ENCODE peak calls at places on chromosome 18, in four cellular contexts. J, N, D and T are unnamed samples.

GRCh38 chr18:78934003-78934402 is 45.6 kb upstream of the SALL3 start:
- DNase-seq in J (no peak), N (no peak), D (no peak), T (no peak)

GRCh38 chr18:66635342-66635741 is 31.5 kb upstream of the CDH19 start:
- DNase-seq in J (no peak), N (no peak), D (no peak), T (no peak)

GRCh38 chr18:24315170-24315569 is 82.5 kb downstream of the OSBPL1A start:
- DNase-seq in J (no peak), N (no peak), D (peak), T (no peak)

GRCh38 chr18:78799382-78800089 is 180.1 kb upstream of the SALL3 start:
- DNase-seq in J (no peak), N (no peak), D (no peak), T (no peak)

GRCh38 chr18:79947054-79947755 is 4.2 kb downstream of the SLC66A2 start:
- DNase-seq in J (no peak), N (no peak), D (peak), T (no peak)

GRCh38 chr18:21179590-21180220 is 62.3 kb upstream of the GREB1L start:
- DNase-seq in J (peak), N (peak), D (peak), T (no peak)

GRCh38 chr18:52875711-52876110 is 535.7 kb downstream of the DCC start:
- DNase-seq in J (no peak), N (no peak), D (no peak), T (no peak)

GRCh38 chr18:49206717-49207116 is 253.7 kb downstream of the DYM start:
- DNase-seq in J (peak), N (no peak), D (peak), T (no peak)

GRCh38 chr18:49747876-49748275 is 65.5 kb downstream of the ACAA2 start:
- DNase-seq in J (no peak), N (no peak), D (no peak), T (no peak)

GRCh38 chr18:8734496-8734895 is 29.1 kb downstream of the MTCL1 start:
- DNase-seq in J (no peak), N (no peak), D (no peak), T (no peak)

GRCh38 chr18:26703170-26703933 is 155.0 kb upstream of the KCTD1 start:
- DNase-seq in J (peak), N (no peak), D (no peak), T (no peak)

GRCh38 chr18:63817441-63818051 is 42.3 kb downstream of the SERPINB7 start:
- DNase-seq in J (no peak), N (no peak), D (peak), T (no peak)

GRCh38 chr18:25289040-25289631 is 62.8 kb downstream of the ZNF521 start:
- DNase-seq in J (no peak), N (no peak), D (peak), T (no peak)

GRCh38 chr18:22983175-22983574 is 50.0 kb downstream of the RBBP8 start:
- DNase-seq in J (peak), N (no peak), D (peak), T (peak)

GRCh38 chr18:79458131-79458838 is 62.6 kb downstream of the NFATC1 start:
- DNase-seq in J (no peak), N (peak), D (peak), T (peak)

GRCh38 chr18:12279781-12280531 is 25.8 kb downstream of the CIDEA start:
- DNase-seq in J (no peak), N (no peak), D (no peak), T (no peak)

GRCh38 chr18:62954341-62954740 is 239.0 kb downstream of the PHLPP1 start:
- DNase-seq in J (peak), N (no peak), D (peak), T (no peak)

GRCh38 chr18:64415218-64415617 is 266.3 kb upstream of the LINC00305 start:
- DNase-seq in J (no peak), N (no peak), D (no peak), T (no peak)